ENCODE peak calls at places on chromosome 11, in nine cellular contexts. One of them, this sample, is unnamed.

GRCh38 chr11:103842795-103843194 is 193.6 kb upstream of the DDI1 start:
- DNase-seq in transverse colon: no peak
- DNase-seq in heart left ventricle: no peak
- DNase-seq in HFF-Myc: peak
- DNase-seq in HAP-1: no peak
- DNase-seq in neural progenitor cell: peak
- DNase-seq in fibroblast of mammary gland: peak
- DNase-seq in IMR-90: peak
- DNase-seq in AG04449: peak
- DNase-seq in this sample: no peak

GRCh38 chr11:79417069-79417920 is 23.5 kb downstream of the TENM4 start:
- DNase-seq in AG04449: no peak
- DNase-seq in IMR-90: peak
- DNase-seq in neural progenitor cell: no peak
- DNase-seq in transverse colon: no peak
- DNase-seq in heart left ventricle: no peak
- DNase-seq in HAP-1: no peak
- DNase-seq in HFF-Myc: no peak
- DNase-seq in fibroblast of mammary gland: no peak
- DNase-seq in this sample: no peak

GRCh38 chr11:62708423-62709261 is 1.2 kb downstream of the GNG3 start:
- DNase-seq in HFF-Myc: no peak
- DNase-seq in neural progenitor cell: no peak
- DNase-seq in heart left ventricle: no peak
- DNase-seq in HAP-1: no peak
- DNase-seq in transverse colon: peak
- DNase-seq in AG04449: no peak
- DNase-seq in IMR-90: no peak
- DNase-seq in fibroblast of mammary gland: no peak
- DNase-seq in this sample: no peak

GRCh38 chr11:86558219-86558618 is 114.2 kb downstream of the ME3 start:
- DNase-seq in neural progenitor cell: no peak
- DNase-seq in AG04449: no peak
- DNase-seq in fibroblast of mammary gland: peak
- DNase-seq in transverse colon: no peak
- DNase-seq in HFF-Myc: no peak
- DNase-seq in HAP-1: no peak
- DNase-seq in heart left ventricle: no peak
- DNase-seq in IMR-90: peak
- DNase-seq in this sample: no peak

GRCh38 chr11:111733009-111733408 is 33.2 kb downstream of the PPP2R1B start:
- DNase-seq in neural progenitor cell: no peak
- DNase-seq in AG04449: no peak
- DNase-seq in HAP-1: no peak
- DNase-seq in fibroblast of mammary gland: peak
- DNase-seq in transverse colon: no peak
- DNase-seq in IMR-90: peak
- DNase-seq in heart left ventricle: peak
- DNase-seq in HFF-Myc: no peak
- DNase-seq in this sample: no peak

GRCh38 chr11:80841716-80842115 is 1400.9 kb upstream of the TENM4 start:
- DNase-seq in HAP-1: no peak
- DNase-seq in fibroblast of mammary gland: peak
- DNase-seq in AG04449: no peak
- DNase-seq in neural progenitor cell: no peak
- DNase-seq in IMR-90: no peak
- DNase-seq in transverse colon: no peak
- DNase-seq in heart left ventricle: no peak
- DNase-seq in HFF-Myc: no peak
- DNase-seq in this sample: no peak

GRCh38 chr11:8369592-8370205 is 106.0 kb upstream of the LMO1 start:
- DNase-seq in fibroblast of mammary gland: no peak
- DNase-seq in transverse colon: no peak
- DNase-seq in AG04449: no peak
- DNase-seq in IMR-90: no peak
- DNase-seq in HAP-1: no peak
- DNase-seq in neural progenitor cell: no peak
- DNase-seq in heart left ventricle: no peak
- DNase-seq in HFF-Myc: no peak
- DNase-seq in this sample: no peak

GRCh38 chr11:73478737-73479347 is 102.6 kb downstream of the RELT start:
- DNase-seq in transverse colon: no peak
- DNase-seq in fibroblast of mammary gland: peak
- DNase-seq in HAP-1: peak
- DNase-seq in AG04449: no peak
- DNase-seq in HFF-Myc: no peak
- DNase-seq in neural progenitor cell: peak
- DNase-seq in heart left ventricle: no peak
- DNase-seq in IMR-90: peak
- DNase-seq in this sample: peak

GRCh38 chr11:2983908-2984307 is 8.2 kb downstream of the NAP1L4 start:
- DNase-seq in AG04449: no peak
- DNase-seq in fibroblast of mammary gland: no peak
- DNase-seq in transverse colon: no peak
- DNase-seq in IMR-90: no peak
- DNase-seq in HFF-Myc: no peak
- DNase-seq in HAP-1: no peak
- DNase-seq in heart left ventricle: no peak
- DNase-seq in neural progenitor cell: no peak
- DNase-seq in this sample: no peak

GRCh38 chr11:2981130-2981529 is 11.0 kb downstream of the NAP1L4 start:
- DNase-seq in fibroblast of mammary gland: no peak
- DNase-seq in IMR-90: no peak
- DNase-seq in AG04449: no peak
- DNase-seq in neural progenitor cell: no peak
- DNase-seq in transverse colon: no peak
- DNase-seq in HAP-1: no peak
- DNase-seq in heart left ventricle: no peak
- DNase-seq in HFF-Myc: no peak
- DNase-seq in this sample: no peak

GRCh38 chr11:2977113-2977512 is 15.0 kb downstream of the NAP1L4 start:
- DNase-seq in HAP-1: no peak
- DNase-seq in transverse colon: no peak
- DNase-seq in HFF-Myc: no peak
- DNase-seq in AG04449: no peak
- DNase-seq in fibroblast of mammary gland: no peak
- DNase-seq in IMR-90: no peak
- DNase-seq in neural progenitor cell: no peak
- DNase-seq in heart left ventricle: no peak
- DNase-seq in this sample: no peak

GRCh38 chr11:2980168-2980840 is 11.8 kb downstream of the NAP1L4 start:
- DNase-seq in HFF-Myc: no peak
- DNase-seq in transverse colon: no peak
- DNase-seq in HAP-1: no peak
- DNase-seq in heart left ventricle: no peak
- DNase-seq in neural progenitor cell: no peak
- DNase-seq in IMR-90: no peak
- DNase-seq in fibroblast of mammary gland: no peak
- DNase-seq in AG04449: no peak
- DNase-seq in this sample: no peak

GRCh38 chr11:2982214-2982613 is 9.9 kb downstream of the NAP1L4 start:
- DNase-seq in HFF-Myc: no peak
- DNase-seq in neural progenitor cell: no peak
- DNase-seq in transverse colon: no peak
- DNase-seq in heart left ventricle: no peak
- DNase-seq in HAP-1: no peak
- DNase-seq in IMR-90: no peak
- DNase-seq in fibroblast of mammary gland: no peak
- DNase-seq in AG04449: no peak
- DNase-seq in this sample: no peak
- H3K4me3 ChIP-seq in HFF-Myc: no peak
- H3K4me3 ChIP-seq in neural progenitor cell: no peak
- H3K4me3 ChIP-seq in transverse colon: no peak
- H3K4me3 ChIP-seq in heart left ventricle: no peak
- H3K4me3 ChIP-seq in HAP-1: no peak
- H3K4me3 ChIP-seq in IMR-90: no peak
- H3K4me3 ChIP-seq in fibroblast of mammary gland: no peak
- H3K4me3 ChIP-seq in AG04449: no peak
- H3K4me3 ChIP-seq in this sample: no peak

GRCh38 chr11:15938362-15938725 is 418.0 kb downstream of the SOX6 start:
- DNase-seq in HFF-Myc: no peak
- DNase-seq in fibroblast of mammary gland: no peak
- DNase-seq in heart left ventricle: no peak
- DNase-seq in transverse colon: no peak
- DNase-seq in IMR-90: no peak
- DNase-seq in neural progenitor cell: no peak
- DNase-seq in HAP-1: no peak
- DNase-seq in AG04449: no peak
- DNase-seq in this sample: no peak

GRCh38 chr11:15935370-15935769 is 421.0 kb downstream of the SOX6 start:
- DNase-seq in AG04449: no peak
- DNase-seq in fibroblast of mammary gland: no peak
- DNase-seq in heart left ventricle: no peak
- DNase-seq in HAP-1: no peak
- DNase-seq in HFF-Myc: no peak
- DNase-seq in IMR-90: no peak
- DNase-seq in transverse colon: peak
- DNase-seq in neural progenitor cell: no peak
- DNase-seq in this sample: no peak

GRCh38 chr11:15938983-15939382 is 417.4 kb downstream of the SOX6 start:
- DNase-seq in IMR-90: no peak
- DNase-seq in HFF-Myc: no peak
- DNase-seq in fibroblast of mammary gland: no peak
- DNase-seq in AG04449: no peak
- DNase-seq in heart left ventricle: no peak
- DNase-seq in HAP-1: no peak
- DNase-seq in neural progenitor cell: no peak
- DNase-seq in transverse colon: no peak
- DNase-seq in this sample: no peak

GRCh38 chr11:15936011-15936410 is 420.3 kb downstream of the SOX6 start:
- DNase-seq in HFF-Myc: no peak
- DNase-seq in HAP-1: no peak
- DNase-seq in AG04449: no peak
- DNase-seq in fibroblast of mammary gland: no peak
- DNase-seq in transverse colon: no peak
- DNase-seq in neural progenitor cell: no peak
- DNase-seq in heart left ventricle: no peak
- DNase-seq in IMR-90: no peak
- DNase-seq in this sample: no peak

GRCh38 chr11:15937601-15938361 is 418.6 kb downstream of the SOX6 start:
- DNase-seq in heart left ventricle: no peak
- DNase-seq in neural progenitor cell: no peak
- DNase-seq in HFF-Myc: no peak
- DNase-seq in HAP-1: no peak
- DNase-seq in AG04449: no peak
- DNase-seq in transverse colon: no peak
- DNase-seq in fibroblast of mammary gland: no peak
- DNase-seq in IMR-90: peak
- DNase-seq in this sample: no peak
- H3K4me3 ChIP-seq in heart left ventricle: no peak
- H3K4me3 ChIP-seq in neural progenitor cell: no peak
- H3K4me3 ChIP-seq in HFF-Myc: no peak
- H3K4me3 ChIP-seq in HAP-1: no peak
- H3K4me3 ChIP-seq in AG04449: no peak
- H3K4me3 ChIP-seq in transverse colon: no peak
- H3K4me3 ChIP-seq in fibroblast of mammary gland: no peak
- H3K4me3 ChIP-seq in IMR-90: no peak
- H3K4me3 ChIP-seq in this sample: no peak

GRCh38 chr11:59176330-59176729 is 4.4 kb downstream of the DTX4 start:
- DNase-seq in neural progenitor cell: no peak
- DNase-seq in IMR-90: no peak
- DNase-seq in fibroblast of mammary gland: peak
- DNase-seq in heart left ventricle: no peak
- DNase-seq in transverse colon: no peak
- DNase-seq in AG04449: no peak
- DNase-seq in HAP-1: no peak
- DNase-seq in HFF-Myc: no peak
- DNase-seq in this sample: no peak

GRCh38 chr11:59173964-59174663 is 2.2 kb downstream of the DTX4 start:
- DNase-seq in IMR-90: peak
- DNase-seq in transverse colon: peak
- DNase-seq in AG04449: no peak
- DNase-seq in heart left ventricle: no peak
- DNase-seq in fibroblast of mammary gland: no peak
- DNase-seq in HFF-Myc: no peak
- DNase-seq in HAP-1: peak
- DNase-seq in neural progenitor cell: peak
- DNase-seq in this sample: no peak

GRCh38 chr11:59175104-59175503 is 3.2 kb downstream of the DTX4 start:
- DNase-seq in heart left ventricle: no peak
- DNase-seq in IMR-90: no peak
- DNase-seq in HAP-1: peak
- DNase-seq in fibroblast of mammary gland: no peak
- DNase-seq in AG04449: no peak
- DNase-seq in neural progenitor cell: peak
- DNase-seq in HFF-Myc: no peak
- DNase-seq in transverse colon: no peak
- DNase-seq in this sample: no peak

GRCh38 chr11:59173080-59173963 is 1.4 kb downstream of the DTX4 start:
- DNase-seq in transverse colon: peak
- DNase-seq in IMR-90: peak
- DNase-seq in AG04449: no peak
- DNase-seq in fibroblast of mammary gland: no peak
- DNase-seq in HAP-1: peak
- DNase-seq in HFF-Myc: no peak
- DNase-seq in heart left ventricle: no peak
- DNase-seq in neural progenitor cell: peak
- DNase-seq in this sample: no peak

DNA sequence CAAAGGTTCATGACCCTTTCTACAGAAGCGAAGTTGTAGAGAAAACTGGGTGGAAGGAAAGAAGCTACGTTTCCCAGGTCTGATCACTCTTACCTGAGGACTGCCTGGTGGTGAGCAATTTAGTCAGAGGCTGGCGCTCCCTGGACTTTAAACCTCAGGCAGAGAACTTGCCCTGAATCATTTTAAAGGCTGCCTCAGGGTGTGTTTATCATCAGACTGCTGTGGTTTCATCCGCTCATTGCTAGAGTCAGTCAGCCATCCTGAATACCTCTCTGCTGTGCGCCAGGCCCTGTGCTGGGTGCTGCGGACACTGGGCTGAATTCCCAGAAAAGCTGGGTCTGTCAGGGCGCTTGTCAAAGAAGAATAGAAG is 2.7 kb downstream of the DTX4 start:
- DNase-seq in heart left ventricle: no peak
- DNase-seq in transverse colon: peak
- DNase-seq in fibroblast of mammary gland: no peak
- DNase-seq in IMR-90: peak
- DNase-seq in neural progenitor cell: no peak
- DNase-seq in AG04449: no peak
- DNase-seq in HAP-1: no peak
- DNase-seq in HFF-Myc: no peak
- DNase-seq in this sample: no peak
- H3K4me3 ChIP-seq in heart left ventricle: no peak
- H3K4me3 ChIP-seq in transverse colon: no peak
- H3K4me3 ChIP-seq in fibroblast of mammary gland: no peak
- H3K4me3 ChIP-seq in IMR-90: no peak
- H3K4me3 ChIP-seq in neural progenitor cell: peak
- H3K4me3 ChIP-seq in AG04449: no peak
- H3K4me3 ChIP-seq in HAP-1: no peak
- H3K4me3 ChIP-seq in HFF-Myc: no peak
- H3K4me3 ChIP-seq in this sample: no peak

GRCh38 chr11:15668718-15669117 is 554.0 kb downstream of the INSC start:
- DNase-seq in fibroblast of mammary gland: no peak
- DNase-seq in IMR-90: no peak
- DNase-seq in transverse colon: no peak
- DNase-seq in neural progenitor cell: no peak
- DNase-seq in HFF-Myc: no peak
- DNase-seq in heart left ventricle: no peak
- DNase-seq in AG04449: no peak
- DNase-seq in HAP-1: no peak
- DNase-seq in this sample: no peak

GRCh38 chr11:15673408-15673811 is 558.7 kb downstream of the INSC start:
- DNase-seq in fibroblast of mammary gland: no peak
- DNase-seq in neural progenitor cell: no peak
- DNase-seq in HAP-1: no peak
- DNase-seq in IMR-90: no peak
- DNase-seq in HFF-Myc: no peak
- DNase-seq in heart left ventricle: no peak
- DNase-seq in transverse colon: no peak
- DNase-seq in AG04449: no peak
- DNase-seq in this sample: no peak

GRCh38 chr11:15671216-15671615 is 556.5 kb downstream of the INSC start:
- DNase-seq in AG04449: no peak
- DNase-seq in fibroblast of mammary gland: no peak
- DNase-seq in IMR-90: no peak
- DNase-seq in HFF-Myc: no peak
- DNase-seq in transverse colon: no peak
- DNase-seq in neural progenitor cell: no peak
- DNase-seq in HAP-1: no peak
- DNase-seq in heart left ventricle: no peak
- DNase-seq in this sample: no peak

GRCh38 chr11:15672822-15673221 is 558.1 kb downstream of the INSC start:
- DNase-seq in neural progenitor cell: no peak
- DNase-seq in heart left ventricle: no peak
- DNase-seq in AG04449: no peak
- DNase-seq in transverse colon: no peak
- DNase-seq in IMR-90: no peak
- DNase-seq in fibroblast of mammary gland: no peak
- DNase-seq in HAP-1: no peak
- DNase-seq in HFF-Myc: no peak
- DNase-seq in this sample: no peak

DNA sequence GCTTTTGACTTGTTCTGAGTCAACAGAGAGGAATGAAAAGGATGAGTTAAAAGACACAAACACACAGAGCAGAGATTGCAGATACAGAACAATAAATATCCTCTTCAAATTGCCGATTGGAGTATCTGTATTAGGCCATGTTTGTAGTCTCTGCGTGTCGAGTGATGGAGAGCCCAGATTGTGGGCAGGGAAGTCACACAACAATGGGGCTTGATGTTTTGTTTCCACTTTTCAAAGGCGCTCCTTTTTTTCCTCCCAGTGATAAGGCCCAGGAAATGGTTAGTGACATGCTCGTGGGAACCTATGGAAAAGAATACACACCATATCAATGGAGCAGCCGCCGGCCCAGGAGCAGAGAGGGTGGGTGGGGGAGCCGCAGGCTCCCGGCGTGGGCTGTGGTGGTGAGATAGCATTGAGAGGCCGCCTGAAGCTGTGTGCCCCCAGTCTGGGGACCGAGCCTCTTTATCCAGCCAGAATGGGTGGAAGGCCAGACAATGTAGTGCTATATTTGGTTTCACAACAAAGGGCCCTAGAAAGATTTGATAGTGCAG is 555.9 kb downstream of the INSC start:
- DNase-seq in AG04449: no peak
- DNase-seq in heart left ventricle: no peak
- DNase-seq in fibroblast of mammary gland: no peak
- DNase-seq in transverse colon: no peak
- DNase-seq in IMR-90: peak
- DNase-seq in neural progenitor cell: no peak
- DNase-seq in HFF-Myc: no peak
- DNase-seq in HAP-1: no peak
- DNase-seq in this sample: no peak
- H3K4me3 ChIP-seq in AG04449: no peak
- H3K4me3 ChIP-seq in heart left ventricle: no peak
- H3K4me3 ChIP-seq in fibroblast of mammary gland: no peak
- H3K4me3 ChIP-seq in transverse colon: no peak
- H3K4me3 ChIP-seq in IMR-90: no peak
- H3K4me3 ChIP-seq in neural progenitor cell: no peak
- H3K4me3 ChIP-seq in HFF-Myc: no peak
- H3K4me3 ChIP-seq in HAP-1: no peak
- H3K4me3 ChIP-seq in this sample: no peak

This sample was measured in iPS DF 6.9.